ENCODE peak calls at places on chromosome 11, in nine cellular contexts. J is cardiac muscle cell, A is PC-3, O is neural progenitor cell, M is neuronal stem cell, C is heart left ventricle, Y is adrenal gland, Z is endothelial cell of umbilical vein, S is IMR-90. F is an unnamed sample.

GRCh38 chr11:134312223-134312622 is 19.6 kb upstream of the GLB1L2 start:
- DNase-seq in C (no peak), Y (no peak), S (no peak), Z (no peak), O (no peak), M (no peak), J (no peak), A (no peak), F (no peak)

GRCh38 chr11:36953986-36954385 is 355.9 kb upstream of the RAG2 start:
- DNase-seq in O (no peak), C (no peak), A (peak; percentile 43), S (no peak), Y (no peak), Z (no peak), M (no peak), J (peak; percentile 7), F (no peak)

GRCh38 chr11:35418282-35418846 is 994 bp downstream of the SLC1A2 start:
- DNase-seq in Y (no peak), A (no peak), M (peak; percentile 3), Z (no peak), J (no peak), C (no peak), S (no peak), O (peak; percentile 42), F (no peak)

GRCh38 chr11:74288911-74289310 is 22.5 kb downstream of the P4HA3 start:
- DNase-seq in J (peak; percentile 70), C (no peak), A (no peak), Z (peak; percentile 61), M (no peak), Y (no peak), S (no peak), O (no peak), F (no peak)

GRCh38 chr11:16785520-16786128 is 47.2 kb downstream of the C11orf58 start:
- DNase-seq in A (peak; percentile 71), J (peak; percentile 87), C (peak; percentile 68), Z (peak; percentile 73), S (peak; percentile 75), Y (peak; percentile 71), O (peak; percentile 76), M (peak; percentile 67), F (peak; percentile 38)

GRCh38 chr11:57501951-57502350 is 13.6 kb downstream of the SLC43A1 start:
- DNase-seq in S (peak; percentile 22), A (peak; percentile 63), Y (peak; percentile 83), C (no peak), O (no peak), J (peak; percentile 11), Z (no peak), M (no peak), F (no peak)

GRCh38 chr11:65221026-65221425 is 39.3 kb downstream of the CAPN1 start:
- DNase-seq in J (no peak), O (no peak), A (no peak), Z (no peak), C (peak; percentile 4), M (no peak), Y (no peak), S (no peak), F (no peak)

GRCh38 chr11:123180166-123180565 is 14.9 kb downstream of the CLMP start:
- DNase-seq in C (no peak), Z (no peak), Y (no peak), A (no peak), O (no peak), J (peak; percentile 74), S (peak; percentile 38), M (no peak), F (no peak)

GRCh38 chr11:92844197-92844596 is 125.3 kb upstream of the MTNR1B start:
- DNase-seq in S (no peak), J (no peak), Y (no peak), Z (no peak), C (no peak), A (no peak), M (no peak), O (no peak), F (no peak)

GRCh38 chr11:72617080-72617744 is 57.0 kb downstream of the PDE2A start:
- DNase-seq in A (no peak), O (peak; percentile 29), J (peak; percentile 39), M (no peak), Y (peak; percentile 46), C (peak; percentile 43), S (peak; percentile 3), Z (no peak), F (peak; percentile 60)

GRCh38 chr11:19727246-19727645 is 14.6 kb downstream of the NAV2 start:
- DNase-seq in O (no peak), A (no peak), M (no peak), Z (no peak), S (peak; percentile 80), Y (no peak), J (peak; percentile 90), C (no peak), F (no peak)

GRCh38 chr11:2860636-2861035 is 24.9 kb downstream of the CDKN1C start:
- DNase-seq in M (no peak), C (no peak), O (no peak), Z (no peak), Y (no peak), A (peak; percentile 64), J (peak; percentile 43), S (peak; percentile 51), F (peak; percentile 51)

GRCh38 chr11:94728541-94728940 is 39.6 kb upstream of the AMOTL1 start:
- DNase-seq in O (no peak), M (no peak), A (peak; percentile 84), Z (no peak), S (no peak), C (no peak), Y (no peak), J (peak; percentile 75), F (no peak)

GRCh38 chr11:103441021-103441420 is 331.8 kb downstream of the DYNC2H1 start:
- DNase-seq in M (no peak), Z (no peak), J (no peak), O (no peak), Y (no peak), S (no peak), A (no peak), C (no peak), F (no peak)

GRCh38 chr11:30000986-30001385 is 15.8 kb downstream of the KCNA4 start:
- DNase-seq in J (no peak), Z (no peak), S (no peak), Y (no peak), C (no peak), M (no peak), A (no peak), O (no peak), F (no peak)

GRCh38 chr11:29996016-29996415 is 20.8 kb downstream of the KCNA4 start:
- DNase-seq in Y (no peak), A (no peak), M (no peak), J (no peak), Z (no peak), C (no peak), S (no peak), O (no peak), F (no peak)
- H3K27me3 ChIP-seq in Y (no peaks in the 10 kb centered on the region), A (no peaks in the 10 kb centered on the region), M (no peaks in the 10 kb centered on the region), J (no peaks in the 10 kb centered on the region), Z (no peaks in the 10 kb centered on the region), C (no peaks in the 10 kb centered on the region), S (no peaks in the 10 kb centered on the region), O (no peaks in the 10 kb centered on the region), F (no peaks in the 10 kb centered on the region)

GRCh38 chr11:118744001-118744400 is 47.0 kb downstream of the DDX6 start:
- DNase-seq in Y (no peak), M (no peak), A (no peak), C (no peak), S (no peak), J (no peak), Z (no peak), O (no peak), F (no peak)

GRCh38 chr11:118742304-118742703 is 48.7 kb downstream of the DDX6 start:
- DNase-seq in C (no peak), M (no peak), O (no peak), S (no peak), Y (no peak), Z (no peak), J (peak; percentile 5), A (no peak), F (no peak)

GRCh38 chr11:118749429-118749828 is 41.5 kb downstream of the DDX6 start:
- DNase-seq in S (no peak), C (no peak), O (no peak), A (no peak), M (no peak), Z (no peak), Y (no peak), J (no peak), F (no peak)

GRCh38 chr11:118748056-118748455 is 42.9 kb downstream of the DDX6 start:
- DNase-seq in J (no peak), Y (no peak), S (no peak), O (no peak), A (no peak), M (no peak), Z (no peak), C (no peak), F (no peak)

DNA sequence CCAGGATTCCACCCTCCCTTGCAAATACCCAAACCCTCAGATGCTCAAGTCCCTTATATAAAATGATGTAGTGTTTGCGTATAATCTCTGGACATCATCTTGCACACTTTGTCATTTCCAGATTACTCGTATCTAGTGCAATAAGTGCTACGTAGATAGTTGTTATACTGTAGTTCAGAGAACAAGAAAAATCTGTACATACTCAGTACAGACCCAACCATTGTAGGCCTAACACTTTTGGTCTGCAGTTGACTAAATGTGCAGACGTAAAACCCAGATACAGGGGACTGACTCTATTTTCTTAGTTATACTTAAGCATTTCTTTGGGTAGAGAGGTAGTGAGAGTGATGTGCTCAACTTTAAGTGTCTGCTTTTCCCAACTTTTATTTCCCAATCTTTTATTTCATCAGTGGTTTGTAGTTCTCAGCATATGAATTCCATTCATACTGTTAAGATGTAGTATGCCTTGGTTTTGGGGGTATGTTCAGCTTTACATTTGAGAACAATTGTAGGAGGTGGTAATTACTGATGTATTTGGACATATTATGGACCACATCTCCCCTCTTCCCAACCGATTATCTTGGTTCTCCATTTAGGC is 43.9 kb downstream of the DDX6 start:
- DNase-seq in Z (no peak), M (no peak), O (no peak), S (peak; percentile 5), J (peak; percentile 32), C (no peak), A (no peak), Y (no peak), F (no peak)
- H3K4me3 ChIP-seq in Z (no peak overlapping the region), M (no peak overlapping the region), O (no peak overlapping the region), S (no peak overlapping the region), J (no peak overlapping the region), C (no peak overlapping the region), A (no peak overlapping the region), Y (no peak overlapping the region), F (no peak overlapping the region)

GRCh38 chr11:130737866-130738431 is 178.3 kb downstream of the SNX19 start:
- DNase-seq in O (no peak), A (peak; percentile 72), M (no peak), Z (peak; percentile 88), Y (peak; percentile 70), J (peak; percentile 81), S (peak; percentile 89), C (peak; percentile 79), F (no peak)
- H3K9me3 ChIP-seq in O (peaks cover 6% of the 10 kb centered on the region), A (peaks cover 16% of the 10 kb centered on the region), M (peaks cover 21% of the 10 kb centered on the region), Z (no peaks in the 10 kb centered on the region), Y (no peaks in the 10 kb centered on the region), J (no peaks in the 10 kb centered on the region), S (peaks cover 7% of the 10 kb centered on the region), C (peaks cover 34% of the 10 kb centered on the region), F (peaks cover 11% of the 10 kb centered on the region)

DNA sequence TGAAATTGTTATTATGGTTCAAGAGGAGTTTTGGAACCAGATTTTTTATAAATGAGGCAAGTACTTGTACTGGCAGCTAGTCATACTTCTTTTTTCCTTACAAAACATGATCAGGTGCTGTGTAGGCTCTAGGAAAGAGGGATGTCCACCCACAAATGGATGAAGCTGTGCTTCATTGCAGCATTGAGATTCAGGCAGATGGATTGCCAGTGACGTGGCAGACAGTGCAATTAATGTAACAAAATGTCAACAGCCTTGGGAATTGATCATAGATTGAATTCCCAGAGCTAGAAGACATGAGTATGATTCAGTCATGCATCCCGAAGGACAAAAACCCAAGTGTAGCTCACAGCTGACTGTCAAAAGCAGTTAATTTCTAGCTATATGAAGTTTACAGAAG is 99.2 kb upstream of the RASSF10 start:
- DNase-seq in A (no peak), S (peak; percentile 31), O (no peak), J (no peak), M (no peak), Z (no peak), Y (no peak), C (no peak), F (no peak)
- H3K27me3 ChIP-seq in A (no peaks in the 10 kb centered on the region), S (no peaks in the 10 kb centered on the region), O (no peaks in the 10 kb centered on the region), J (no peaks in the 10 kb centered on the region), M (no peaks in the 10 kb centered on the region), Z (no peaks in the 10 kb centered on the region), Y (no peaks in the 10 kb centered on the region), C (no peaks in the 10 kb centered on the region), F (no peaks in the 10 kb centered on the region)